ENCODE peak calls at places on chromosomes 2 and 18, in six cellular contexts. One of them, this sample, is unnamed.

GRCh38 chr2:133097666-133098065 is 427.7 kb upstream of the LYPD1 start:
- DNase-seq in tibial artery: no peak
- DNase-seq in WERI-Rb-1: no peak
- DNase-seq in AG04450: no peak
- DNase-seq in HepG2: no peak
- DNase-seq in pancreas: no peak
- DNase-seq in this sample: no peak

GRCh38 chr18:76445275-76445674 is 49.8 kb downstream of the ZNF516 start:
- DNase-seq in tibial artery: no peak
- DNase-seq in WERI-Rb-1: no peak
- DNase-seq in AG04450: no peak
- DNase-seq in HepG2: no peak
- DNase-seq in pancreas: no peak
- DNase-seq in this sample: peak; percentile 42

GRCh38 chr2:28161466-28161865 is 231.2 kb upstream of the FOSL2 start:
- DNase-seq in tibial artery: no peak
- DNase-seq in WERI-Rb-1: no peak
- DNase-seq in AG04450: no peak
- DNase-seq in HepG2: no peak
- DNase-seq in pancreas: no peak
- DNase-seq in this sample: no peak

GRCh38 chr2:113910110-113910717 is 20.3 kb downstream of the ACTR3 start:
- DNase-seq in tibial artery: no peak
- DNase-seq in WERI-Rb-1: no peak
- DNase-seq in AG04450: no peak
- DNase-seq in HepG2: no peak
- DNase-seq in pancreas: no peak
- DNase-seq in this sample: no peak

GRCh38 chr2:60745761-60746160 is 10.3 kb upstream of the PAPOLG start:
- DNase-seq in tibial artery: no peak
- DNase-seq in WERI-Rb-1: no peak
- DNase-seq in AG04450: no peak
- DNase-seq in HepG2: no peak
- DNase-seq in pancreas: no peak
- DNase-seq in this sample: no peak

GRCh38 chr2:174659069-174659900 is 61.7 kb upstream of the WIPF1 start:
- DNase-seq in tibial artery: no peak
- DNase-seq in WERI-Rb-1: no peak
- DNase-seq in AG04450: no peak
- DNase-seq in HepG2: no peak
- DNase-seq in pancreas: no peak
- DNase-seq in this sample: no peak

GRCh38 chr2:24993797-24994196 is 22.0 kb upstream of the DNAJC27 start:
- DNase-seq in tibial artery: no peak
- DNase-seq in WERI-Rb-1: no peak
- DNase-seq in AG04450: no peak
- DNase-seq in HepG2: no peak
- DNase-seq in pancreas: no peak
- DNase-seq in this sample: no peak

GRCh38 chr2:50838316-50838715 is 193.6 kb downstream of the NRXN1 start:
- DNase-seq in tibial artery: no peak
- DNase-seq in WERI-Rb-1: no peak
- DNase-seq in AG04450: no peak
- DNase-seq in HepG2: no peak
- DNase-seq in pancreas: no peak
- DNase-seq in this sample: no peak

GRCh38 chr18:68275616-68276015 is 439.3 kb downstream of the TMX3 start:
- DNase-seq in tibial artery: no peak
- DNase-seq in WERI-Rb-1: no peak
- DNase-seq in AG04450: peak; percentile 63
- DNase-seq in HepG2: no peak
- DNase-seq in pancreas: no peak
- DNase-seq in this sample: peak; percentile 75

GRCh38 chr2:136238214-136238551 is 120.2 kb upstream of the CXCR4 start:
- DNase-seq in tibial artery: peak; percentile 44
- DNase-seq in WERI-Rb-1: no peak
- DNase-seq in AG04450: no peak
- DNase-seq in HepG2: no peak
- DNase-seq in pancreas: no peak
- DNase-seq in this sample: no peak

GRCh38 chr2:15009681-15010080 is 377.2 kb downstream of the LRATD1 start:
- DNase-seq in tibial artery: no peak
- DNase-seq in WERI-Rb-1: no peak
- DNase-seq in AG04450: peak; percentile 8
- DNase-seq in HepG2: no peak
- DNase-seq in pancreas: no peak
- DNase-seq in this sample: no peak

GRCh38 chr2:43158259-43158880 is 68.0 kb downstream of the ZFP36L2 start:
- DNase-seq in tibial artery: peak; percentile 87
- DNase-seq in WERI-Rb-1: no peak
- DNase-seq in AG04450: no peak
- DNase-seq in HepG2: peak; percentile 74
- DNase-seq in pancreas: no peak
- DNase-seq in this sample: peak; percentile 34

GRCh38 chr18:32135595-32135994 is 43.9 kb downstream of the RNF138 start:
- DNase-seq in tibial artery: no peak
- DNase-seq in WERI-Rb-1: no peak
- DNase-seq in AG04450: no peak
- DNase-seq in HepG2: no peak
- DNase-seq in pancreas: no peak
- DNase-seq in this sample: no peak

GRCh38 chr2:203688798-203689197 is 17.6 kb upstream of the CD28 start:
- DNase-seq in tibial artery: no peak
- DNase-seq in WERI-Rb-1: no peak
- DNase-seq in AG04450: no peak
- DNase-seq in HepG2: no peak
- DNase-seq in pancreas: no peak
- DNase-seq in this sample: no peak

GRCh38 chr18:75309564-75309963 is 99.0 kb downstream of the TSHZ1 start:
- DNase-seq in tibial artery: no peak
- DNase-seq in WERI-Rb-1: no peak
- DNase-seq in AG04450: no peak
- DNase-seq in HepG2: peak; percentile 15
- DNase-seq in pancreas: no peak
- DNase-seq in this sample: no peak

GRCh38 chr18:50805732-50806131 is 14.1 kb downstream of the MRO start:
- DNase-seq in tibial artery: no peak
- DNase-seq in WERI-Rb-1: no peak
- DNase-seq in AG04450: no peak
- DNase-seq in HepG2: no peak
- DNase-seq in pancreas: no peak
- DNase-seq in this sample: no peak

GRCh38 chr2:57733959-57734358 is 312.6 kb upstream of the VRK2 start:
- DNase-seq in tibial artery: no peak
- DNase-seq in WERI-Rb-1: no peak
- DNase-seq in AG04450: no peak
- DNase-seq in HepG2: no peak
- DNase-seq in pancreas: no peak
- DNase-seq in this sample: no peak

GRCh38 chr2:142144547-142144946 is 13.7 kb upstream of the LRP1B start:
- DNase-seq in tibial artery: no peak
- DNase-seq in WERI-Rb-1: no peak
- DNase-seq in AG04450: no peak
- DNase-seq in HepG2: no peak
- DNase-seq in pancreas: no peak
- DNase-seq in this sample: no peak

GRCh38 chr2:47568164-47568861 is 165.4 kb downstream of the MSH2 start:
- DNase-seq in tibial artery: no peak
- DNase-seq in WERI-Rb-1: peak; percentile 92
- DNase-seq in AG04450: no peak
- DNase-seq in HepG2: no peak
- DNase-seq in pancreas: no peak
- DNase-seq in this sample: no peak

GRCh38 chr18:51037230-51037629 is 7.2 kb downstream of the SMAD4 start:
- DNase-seq in tibial artery: no peak
- DNase-seq in WERI-Rb-1: no peak
- DNase-seq in AG04450: no peak
- DNase-seq in HepG2: no peak
- DNase-seq in pancreas: no peak
- DNase-seq in this sample: no peak

GRCh38 chr2:42096869-42097591 is 49.2 kb downstream of the PKDCC start:
- DNase-seq in tibial artery: no peak
- DNase-seq in WERI-Rb-1: no peak
- DNase-seq in AG04450: no peak
- DNase-seq in HepG2: no peak
- DNase-seq in pancreas: no peak
- DNase-seq in this sample: no peak

GRCh38 chr2:100178085-100178788 is 35.8 kb upstream of the AFF3 start:
- DNase-seq in tibial artery: no peak
- DNase-seq in WERI-Rb-1: peak; percentile 36
- DNase-seq in AG04450: no peak
- DNase-seq in HepG2: peak; percentile 55
- DNase-seq in pancreas: no peak
- DNase-seq in this sample: no peak

GRCh38 chr2:60486067-60486466 is 67.4 kb downstream of the BCL11A start:
- DNase-seq in tibial artery: no peak
- DNase-seq in WERI-Rb-1: no peak
- DNase-seq in AG04450: no peak
- DNase-seq in HepG2: no peak
- DNase-seq in pancreas: no peak
- DNase-seq in this sample: no peak

GRCh38 chr2:197620113-197620512 is 55.3 kb downstream of the RFTN2 start:
- DNase-seq in tibial artery: no peak
- DNase-seq in WERI-Rb-1: no peak
- DNase-seq in AG04450: no peak
- DNase-seq in HepG2: no peak
- DNase-seq in pancreas: no peak
- DNase-seq in this sample: no peak

GRCh38 chr2:145503511-145503910 is 983.6 kb upstream of the ZEB2 start:
- DNase-seq in tibial artery: no peak
- DNase-seq in WERI-Rb-1: no peak
- DNase-seq in AG04450: no peak
- DNase-seq in HepG2: no peak
- DNase-seq in pancreas: no peak
- DNase-seq in this sample: no peak

GRCh38 chr2:149679286-149679685 is 91.7 kb upstream of the MMADHC start:
- DNase-seq in tibial artery: no peak
- DNase-seq in WERI-Rb-1: no peak
- DNase-seq in AG04450: no peak
- DNase-seq in HepG2: no peak
- DNase-seq in pancreas: no peak
- DNase-seq in this sample: no peak

GRCh38 chr18:78304199-78304826 is 675.3 kb upstream of the SALL3 start:
- DNase-seq in tibial artery: no peak
- DNase-seq in WERI-Rb-1: no peak
- DNase-seq in AG04450: no peak
- DNase-seq in HepG2: no peak
- DNase-seq in pancreas: no peak
- DNase-seq in this sample: no peak

GRCh38 chr2:18855027-18855426 is 265.7 kb upstream of the NT5C1B start:
- DNase-seq in tibial artery: no peak
- DNase-seq in WERI-Rb-1: no peak
- DNase-seq in AG04450: no peak
- DNase-seq in HepG2: peak; percentile 15
- DNase-seq in pancreas: no peak
- DNase-seq in this sample: no peak

GRCh38 chr18:6055711-6056110 is 160.4 kb upstream of the TMEM200C start:
- DNase-seq in tibial artery: no peak
- DNase-seq in WERI-Rb-1: no peak
- DNase-seq in AG04450: peak; percentile 54
- DNase-seq in HepG2: no peak
- DNase-seq in pancreas: no peak
- DNase-seq in this sample: no peak

DNA sequence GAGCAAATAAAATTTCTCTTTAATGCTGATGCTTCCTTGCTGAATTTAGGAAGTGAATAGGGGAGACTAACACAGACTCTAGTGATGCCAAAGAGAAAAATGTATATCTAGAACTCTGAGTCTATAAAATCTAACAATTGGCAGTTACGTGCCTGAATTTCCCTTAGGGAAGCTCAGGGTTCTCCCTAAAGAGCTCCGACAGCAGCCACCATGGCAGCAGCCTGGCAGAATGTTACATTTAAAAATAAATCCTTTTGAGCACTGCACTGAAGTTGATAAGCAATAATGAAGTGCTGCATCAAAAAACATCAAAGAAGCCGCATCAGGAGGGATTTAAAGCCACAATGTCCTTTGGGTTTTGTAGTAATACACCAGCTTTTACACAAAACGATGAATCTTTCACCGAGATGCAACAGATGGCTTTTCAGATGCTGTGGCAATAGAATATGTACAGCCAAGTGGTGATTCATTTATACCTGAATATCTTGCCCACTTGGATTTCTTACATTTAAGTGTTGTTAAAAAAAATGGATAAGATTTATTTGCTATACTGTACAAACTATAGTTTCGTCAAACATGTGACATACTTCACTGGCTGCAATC is 291.1 kb upstream of the SESTD1 start:
- DNase-seq in tibial artery: no peak
- DNase-seq in WERI-Rb-1: no peak
- DNase-seq in AG04450: no peak
- DNase-seq in HepG2: no peak
- DNase-seq in pancreas: no peak
- DNase-seq in this sample: no peak
- H3K4me3 ChIP-seq in tibial artery: no peak overlapping the region
- H3K4me3 ChIP-seq in WERI-Rb-1: no peak overlapping the region
- H3K4me3 ChIP-seq in AG04450: no peak overlapping the region
- H3K4me3 ChIP-seq in HepG2: no peak overlapping the region
- H3K4me3 ChIP-seq in pancreas: no peak overlapping the region
- H3K4me3 ChIP-seq in this sample: no peak overlapping the region

GRCh38 chr2:165010556-165010955 is 55.2 kb upstream of the SLC38A11 start:
- DNase-seq in tibial artery: no peak
- DNase-seq in WERI-Rb-1: no peak
- DNase-seq in AG04450: no peak
- DNase-seq in HepG2: no peak
- DNase-seq in pancreas: no peak
- DNase-seq in this sample: no peak
- TF ChIP-seq CTCF in tibial artery: no peak
- TF ChIP-seq CTCF in WERI-Rb-1: no peak
- TF ChIP-seq CTCF in AG04450: no peak
- TF ChIP-seq CTCF in HepG2: no peak
- TF ChIP-seq CTCF in pancreas: no peak
- TF ChIP-seq CTCF in this sample: no peak

GRCh38 chr18:13387856-13388548 is 169.4 kb downstream of the LDLRAD4 start:
- DNase-seq in tibial artery: no peak
- DNase-seq in WERI-Rb-1: no peak
- DNase-seq in AG04450: no peak
- DNase-seq in HepG2: no peak
- DNase-seq in pancreas: no peak
- DNase-seq in this sample: no peak
- H3K4me3 ChIP-seq in tibial artery: no peak overlapping the region
- H3K4me3 ChIP-seq in WERI-Rb-1: no peak overlapping the region
- H3K4me3 ChIP-seq in AG04450: no peak overlapping the region
- H3K4me3 ChIP-seq in HepG2: no peak overlapping the region
- H3K4me3 ChIP-seq in pancreas: no peak overlapping the region
- H3K4me3 ChIP-seq in this sample: no peak overlapping the region

DNA sequence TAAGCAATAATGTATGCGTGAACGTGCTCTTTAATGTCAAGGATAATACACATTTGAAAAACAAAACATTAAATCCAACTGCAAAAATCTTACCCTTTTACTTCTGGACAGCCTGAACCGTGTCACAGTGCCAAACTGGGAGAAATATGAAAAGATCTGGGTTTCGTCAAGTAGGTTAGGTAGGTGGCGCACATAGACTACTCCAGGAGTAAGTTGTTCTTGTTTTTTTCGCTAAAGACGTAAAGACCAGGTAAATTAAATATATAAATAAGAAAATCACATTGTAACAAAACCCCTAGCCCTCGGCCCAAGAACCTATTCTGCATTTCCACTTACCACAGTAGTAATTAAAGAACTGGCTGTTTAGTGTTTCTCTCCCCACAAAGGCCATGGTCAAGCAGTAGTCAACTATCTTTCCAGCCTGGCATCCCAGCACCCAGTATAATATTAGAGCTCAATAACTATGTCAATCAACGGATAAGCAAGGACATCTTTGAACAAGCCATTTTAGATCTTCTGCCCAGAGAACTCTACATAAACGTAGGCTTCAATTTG is 1.1 kb downstream of the NIFK start:
- DNase-seq in tibial artery: no peak
- DNase-seq in WERI-Rb-1: no peak
- DNase-seq in AG04450: no peak
- DNase-seq in HepG2: no peak
- DNase-seq in pancreas: no peak
- DNase-seq in this sample: no peak
- TF ChIP-seq CTCF in tibial artery: no peak
- TF ChIP-seq CTCF in WERI-Rb-1: no peak
- TF ChIP-seq CTCF in AG04450: no peak
- TF ChIP-seq CTCF in HepG2: peak; percentile 47
- TF ChIP-seq CTCF in pancreas: no peak
- TF ChIP-seq CTCF in this sample: peak; percentile 25

This sample was measured in kidney epithelial cell.